ENCODE peak calls at places on chromosomes 5 and 9, in eight cellular contexts. U is Peyer's patch, S is fibroblast of lung, T is upper lobe of left lung, D is tibial artery, L is PC-3, Z is cardiac muscle cell, R is left ventricle myocardium inferior. N is an unnamed sample.
A peak's percentile ranks its signal among the peaks of the same experiment; 100 is the strongest.

GRCh38 chr5:168532471-168532870 is 3.4 kb downstream of the FBLL1 start:
- DNase-seq in U (no peak), D (no peak), S (no peak), Z (no peak), T (no peak), R (no peak), L (no peak), N (no peak)

GRCh38 chr9:6243746-6244145 is 28.1 kb downstream of the IL33 start:
- DNase-seq in R (no peak), D (no peak), S (peak; percentile 70), U (no peak), L (peak; percentile 83), T (no peak), Z (no peak), N (no peak)

GRCh38 chr5:143456952-143457547 is 53.6 kb upstream of the NR3C1 start:
- DNase-seq in R (no peak), U (no peak), T (no peak), L (peak; percentile 30), D (no peak), Z (no peak), S (peak; percentile 56), N (no peak)

GRCh38 chr9:95128177-95128524 is 189.4 kb downstream of the FANCC start:
- DNase-seq in Z (no peak), S (no peak), U (no peak), T (no peak), L (no peak), R (no peak), D (no peak), N (no peak)

GRCh38 chr5:56637321-56637920 is 177.9 kb upstream of the MAP3K1 start:
- DNase-seq in T (no peak), S (peak; percentile 75), L (peak; percentile 34), Z (no peak), R (no peak), U (no peak), D (no peak), N (no peak)

GRCh38 chr5:96404191-96404867 is 28.7 kb downstream of the PCSK1 start:
- DNase-seq in D (no peak), S (no peak), L (no peak), U (no peak), Z (no peak), R (no peak), T (no peak), N (no peak)

GRCh38 chr9:87109851-87110250 is 162.5 kb upstream of the GAS1 start:
- DNase-seq in D (no peak), R (no peak), U (no peak), Z (no peak), S (peak; percentile 43), L (no peak), T (no peak), N (no peak)

GRCh38 chr9:113808391-113809191 is 67.5 kb upstream of the ZNF618 start:
- DNase-seq in U (no peak), Z (no peak), S (peak; percentile 80), T (no peak), L (peak; percentile 67), R (peak; percentile 18), D (peak; percentile 64), N (no peak)

GRCh38 chr9:95102001-95102433 is 215.5 kb downstream of the FANCC start:
- DNase-seq in L (no peak), R (no peak), T (no peak), Z (no peak), S (no peak), U (no peak), D (no peak), N (no peak)

GRCh38 chr9:17734674-17735073 is 155.8 kb downstream of the SH3GL2 start:
- DNase-seq in D (no peak), U (no peak), R (no peak), S (no peak), Z (no peak), T (no peak), L (peak; percentile 75), N (no peak)

GRCh38 chr9:35909274-35909673 is at the start of gene SPAAR:
- DNase-seq in Z (no peak), R (peak; percentile 46), U (no peak), T (peak; percentile 43), L (no peak), S (no peak), D (no peak), N (no peak)
- H3K27ac ChIP-seq in Z (peak within 1 kb of the TSS; percentile 63), R (peak within 1 kb of the TSS; percentile 98), U (peak within 1 kb of the TSS; percentile 97), T (peak within 1 kb of the TSS; percentile 95), L (peak within 1 kb of the TSS; percentile 94), S (peak within 1 kb of the TSS; percentile 95), D (peak within 1 kb of the TSS; percentile 88), N (peak within 1 kb of the TSS; percentile 97)

DNA sequence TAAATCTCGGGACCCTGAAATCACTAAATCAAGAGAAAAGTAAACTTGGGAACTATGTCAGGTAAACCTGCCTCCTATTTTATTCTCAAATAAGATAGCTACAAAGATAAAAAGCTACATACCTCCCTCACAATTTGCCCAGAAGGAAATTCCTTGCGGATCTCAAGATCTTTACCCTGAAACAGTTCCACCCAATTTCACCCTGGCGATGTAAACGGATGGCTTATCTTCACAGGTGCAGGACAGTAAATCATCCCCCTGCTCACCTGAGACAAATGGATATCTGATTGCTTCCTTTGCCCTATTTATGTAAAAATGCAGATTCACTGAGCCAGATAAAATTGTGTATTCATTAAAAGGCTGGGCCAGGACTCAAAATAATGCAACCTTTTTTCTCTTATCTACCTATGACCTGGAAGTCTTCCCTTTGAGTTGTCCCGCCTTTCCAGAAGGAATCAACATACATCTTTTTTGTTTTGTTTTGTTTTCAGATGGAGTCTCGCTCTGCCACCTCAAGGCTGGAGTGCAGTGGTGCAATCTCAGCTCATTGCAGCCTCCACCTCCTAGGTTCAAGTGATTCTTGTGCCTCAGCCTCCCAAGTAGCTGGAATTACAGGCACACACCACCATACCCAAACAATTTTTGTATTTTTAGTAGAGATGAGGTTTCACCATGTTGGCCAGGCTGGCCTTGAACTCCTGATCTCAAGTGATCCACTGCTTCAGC is 13.8 kb downstream of the TMEM267 start:
- DNase-seq in T (no peak), R (no peak), Z (no peak), S (no peak), U (no peak), D (no peak), L (peak; percentile 24), N (no peak)
- H3K9me3 ChIP-seq in T (peaks cover 4% of the 10 kb centered on the region), R (peaks cover 48% of the 10 kb centered on the region), Z (no peaks in the 10 kb centered on the region), S (no peaks in the 10 kb centered on the region), U (peaks cover 11% of the 10 kb centered on the region), D (peaks cover 4% of the 10 kb centered on the region), L (peaks cover 7% of the 10 kb centered on the region), N (peaks cover 6% of the 10 kb centered on the region)

DNA sequence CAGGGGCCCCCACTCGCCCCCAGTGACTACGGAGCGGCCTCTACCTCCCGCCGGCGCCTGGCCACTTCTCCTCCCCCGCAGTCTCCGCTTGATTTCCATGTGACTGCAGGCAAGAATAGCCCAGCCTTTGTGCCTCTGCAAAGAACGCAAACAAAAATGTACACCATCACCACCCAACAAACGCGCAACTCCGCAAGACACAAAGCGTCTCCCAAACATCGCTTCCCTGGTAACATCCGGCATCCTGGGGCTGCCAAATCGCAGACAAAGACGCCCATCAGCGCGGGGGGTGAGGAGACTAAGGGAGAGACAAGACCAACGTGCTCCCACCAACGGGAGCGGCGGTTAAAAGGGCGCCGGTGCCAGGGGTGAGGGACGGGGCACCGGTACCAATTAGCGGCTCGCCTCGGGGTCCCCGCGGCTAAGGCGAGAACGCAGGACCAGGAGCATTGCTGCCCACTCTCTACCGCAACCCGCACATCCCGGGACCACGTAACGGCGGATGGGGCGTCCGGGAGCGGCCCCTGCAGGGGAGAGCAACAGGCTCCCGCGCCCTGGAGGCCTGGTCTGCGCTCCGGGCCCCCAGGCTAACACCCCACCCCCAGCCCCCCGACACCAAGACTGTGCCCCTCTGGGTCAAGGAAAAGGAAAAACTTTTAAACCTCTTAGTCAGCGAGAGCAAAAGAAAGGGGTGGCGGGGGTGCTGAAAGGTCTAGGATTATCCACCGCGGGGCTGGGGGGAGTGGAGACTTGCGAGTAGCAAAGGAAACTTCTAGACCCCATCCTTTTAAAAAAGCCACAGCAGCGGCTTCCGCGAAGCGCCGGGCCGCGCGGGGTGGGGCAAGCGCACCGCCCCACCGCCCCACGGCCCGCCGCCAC is 885 bp downstream of the MPDZ start:
- DNase-seq in R (peak; percentile 51), Z (peak; percentile 63), L (peak; percentile 14), S (peak; percentile 83), D (peak; percentile 55), U (no peak), T (peak; percentile 83), N (peak; percentile 24)
- TF ChIP-seq CTCF in R (peak; percentile 30), Z (peak; percentile 23), L (no peak), S (peak; percentile 16), D (no peak), U (no peak), T (no peak), N (no peak)

GRCh38 chr5:154406231-154406630 is 39.6 kb upstream of the SAP30L start:
- DNase-seq in Z (no peak), D (no peak), S (peak; percentile 88), R (no peak), U (no peak), T (no peak), L (peak; percentile 92), N (no peak)
- H3K27ac ChIP-seq in Z (no peak overlapping the region), D (no peak overlapping the region), S (no peak overlapping the region), R (no peak overlapping the region), U (no peak overlapping the region), T (no peak overlapping the region), L (peak overlapping the region; percentile 54), N (no peak overlapping the region)

GRCh38 chr5:119486-120097 is 27.6 kb downstream of the PLEKHG4B start:
- DNase-seq in U (no peak), S (no peak), L (no peak), T (no peak), D (no peak), R (no peak), Z (no peak), N (no peak)
- H3K9me3 ChIP-seq in U (peaks cover 6% of the 10 kb centered on the region), S (no peaks in the 10 kb centered on the region), L (peaks cover 4% of the 10 kb centered on the region), T (no peaks in the 10 kb centered on the region), D (peaks cover 5% of the 10 kb centered on the region), R (peaks cover 31% of the 10 kb centered on the region), Z (no peaks in the 10 kb centered on the region), N (peaks cover 4% of the 10 kb centered on the region)

DNA sequence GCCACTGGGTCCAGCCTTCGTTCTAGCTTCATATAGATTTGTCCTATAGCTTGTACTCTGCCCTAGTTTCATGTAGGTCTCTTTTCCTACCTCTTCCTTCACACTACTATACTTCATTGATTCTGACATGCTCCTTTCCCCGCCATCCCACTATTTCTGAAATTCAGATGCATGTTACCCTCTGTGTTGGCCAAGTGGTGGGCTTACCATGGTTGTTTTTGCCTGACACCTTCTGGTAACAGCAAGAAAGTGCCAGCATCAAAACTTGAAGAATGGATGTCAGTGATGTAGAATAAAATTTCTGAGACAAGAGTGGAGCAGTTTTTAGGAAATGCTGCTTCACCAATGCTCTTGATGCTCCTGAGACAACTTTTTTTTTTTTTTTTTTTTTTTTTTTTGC is 19.5 kb upstream of the SERINC5 start:
- DNase-seq in T (no peak), L (peak; percentile 28), U (no peak), Z (peak; percentile 54), S (peak; percentile 30), R (no peak), D (no peak), N (no peak)
- TF ChIP-seq CTCF in T (peak; percentile 20), L (peak; percentile 61), U (no peak), Z (peak; percentile 55), S (peak; percentile 46), R (peak; percentile 61), D (no peak), N (peak; percentile 21)